ENCODE peak calls at places on chromosomes 16 and 17, in eight cellular contexts. L is K562; S is stimulated activated CD4-positive, alpha-beta T cell treated with anti-CD3 and anti-CD28 coated beads, Interleukin-4, amount 100 ng/mL, for 24 hours; N is T47D; Q is ureter; B is left lobe of liver; M is non-pigmented ciliary epithelial cell; A is astrocyte of the cerebellum. T is an unnamed sample.

GRCh38 chr16:5928476-5929055 is 831.0 kb upstream of the EEF2KMT start:
- DNase-seq in L (no peak), S (no peak), N (no peak), Q (no peak), B (no peak), M (no peak), A (no peak), T (no peak)

GRCh38 chr16:71287903-71288302 is 1.3 kb downstream of the CMTR2 start:
- DNase-seq in L (no peak), S (no peak), N (peak), Q (no peak), B (no peak), M (no peak), A (no peak), T (no peak)

GRCh38 chr17:82226170-82226808 is 2.6 kb upstream of the SLC16A3 start:
- DNase-seq in L (no peak), S (no peak), N (no peak), Q (no peak), B (no peak), M (no peak), A (no peak), T (no peak)

GRCh38 chr17:79160980-79161621 is 86.5 kb downstream of the ENGASE start:
- DNase-seq in L (peak), S (peak), N (peak), Q (no peak), B (no peak), M (no peak), A (no peak), T (peak)

GRCh38 chr16:30398660-30399434 is 3.6 kb downstream of the ZNF48 start:
- DNase-seq in L (no peak), S (no peak), N (no peak), Q (no peak), B (no peak), M (no peak), A (no peak), T (no peak)

GRCh38 chr17:10837987-10838386 is at the start of gene PIRT:
- DNase-seq in L (no peak), S (no peak), N (no peak), Q (no peak), B (no peak), M (no peak), A (no peak), T (no peak)

GRCh38 chr17:40545660-40546059 is 19.6 kb downstream of the CCR7 start:
- DNase-seq in L (no peak), S (no peak), N (no peak), Q (peak), B (peak), M (no peak), A (no peak), T (no peak)

GRCh38 chr17:63120406-63120805 is 154.4 kb downstream of the TANC2 start:
- DNase-seq in L (no peak), S (no peak), N (no peak), Q (no peak), B (no peak), M (no peak), A (peak), T (no peak)

GRCh38 chr17:77892469-77893143 is 65.9 kb upstream of the TNRC6C start:
- DNase-seq in L (peak), S (no peak), N (no peak), Q (no peak), B (no peak), M (no peak), A (no peak), T (no peak)

GRCh38 chr17:37516131-37516561 is 26.5 kb downstream of the DUSP14 start:
- DNase-seq in L (no peak), S (no peak), N (no peak), Q (no peak), B (no peak), M (no peak), A (no peak), T (no peak)

GRCh38 chr17:31266042-31266441 is 31.0 kb downstream of the OMG start:
- DNase-seq in L (peak), S (no peak), N (peak), Q (no peak), B (no peak), M (no peak), A (no peak), T (no peak)

GRCh38 chr17:410674-411401 is 58.2 kb upstream of the RPH3AL start:
- DNase-seq in L (peak), S (peak), N (no peak), Q (no peak), B (no peak), M (no peak), A (no peak), T (no peak)

GRCh38 chr17:64259436-64259835 is 3.6 kb downstream of the TEX2 start:
- DNase-seq in L (no peak), S (no peak), N (no peak), Q (no peak), B (no peak), M (no peak), A (no peak), T (no peak)

GRCh38 chr17:16925461-16926060 is 46.4 kb downstream of the TNFRSF13B start:
- DNase-seq in L (no peak), S (no peak), N (no peak), Q (no peak), B (peak), M (no peak), A (no peak), T (no peak)

GRCh38 chr16:894841-895240 is 75.9 kb downstream of the LMF1 start:
- DNase-seq in L (peak), S (no peak), N (no peak), Q (no peak), B (no peak), M (no peak), A (no peak), T (no peak)

GRCh38 chr17:78735832-78736525 is 46.1 kb downstream of the CYTH1 start:
- DNase-seq in L (peak), S (no peak), N (no peak), Q (no peak), B (no peak), M (no peak), A (no peak), T (no peak)

GRCh38 chr16:66746682-66747081 is 4.7 kb downstream of the DYNC1LI2 start:
- DNase-seq in L (no peak), S (no peak), N (no peak), Q (no peak), B (no peak), M (no peak), A (no peak), T (peak)